ENCODE peak calls at places on chromosome 16, in five cellular contexts. S, L, E, K and B are unnamed samples. For H3K4me1, the result is how much of the 10 kb centered on the place peaks cover.

GRCh38 chr16:68290455-68290854 is 20.3 kb downstream of the SLC7A6OS start:
- DNase-seq in S (no peak), L (no peak), E (no peak), K (no peak), B (no peak)

GRCh38 chr16:14071576-14072271 is 605 bp downstream of the MRTFB start:
- DNase-seq in S (no peak), L (peak), E (peak), K (no peak), B (no peak)

GRCh38 chr16:89575247-89576172 is at the start of gene CPNE7:
- DNase-seq in S (no peak), L (peak), E (no peak), K (no peak), B (no peak)

GRCh38 chr16:69150146-69150865 is 17.9 kb downstream of the UTP4 start:
- DNase-seq in S (peak), L (peak), E (peak), K (no peak), B (peak)

GRCh38 chr16:81921873-81922584 is 89.2 kb downstream of the SDR42E1 start:
- DNase-seq in S (no peak), L (no peak), E (no peak), K (no peak), B (no peak)

GRCh38 chr16:3732171-3732570 is 14.8 kb upstream of the TRAP1 start:
- DNase-seq in S (no peak), L (no peak), E (no peak), K (peak), B (no peak)

GRCh38 chr16:68993885-68994284 is 111.6 kb upstream of the HAS3 start:
- DNase-seq in S (no peak), L (peak), E (no peak), K (no peak), B (no peak)

GRCh38 chr16:27620533-27620932 is 70.6 kb downstream of the KATNIP start:
- DNase-seq in S (no peak), L (no peak), E (no peak), K (no peak), B (no peak)

GRCh38 chr16:3026003-3026378 is 2.2 kb downstream of the THOC6 start:
- DNase-seq in S (no peak), L (no peak), E (no peak), K (no peak), B (no peak)

GRCh38 chr16:8798174-8798527 is 512 bp downstream of the PMM2 start:
- DNase-seq in S (no peak), L (no peak), E (no peak), K (no peak), B (no peak)

GRCh38 chr16:23365602-23366240 is 63.6 kb downstream of the SCNN1B start:
- DNase-seq in S (no peak), L (no peak), E (no peak), K (no peak), B (no peak)

GRCh38 chr16:86345521-86345920 is 164.8 kb upstream of the FOXF1 start:
- DNase-seq in S (no peak), L (no peak), E (no peak), K (no peak), B (no peak)

GRCh38 chr16:15606521-15607220 is 36.3 kb downstream of the MARF1 start:
- DNase-seq in S (no peak), L (no peak), E (no peak), K (no peak), B (no peak)

DNA sequence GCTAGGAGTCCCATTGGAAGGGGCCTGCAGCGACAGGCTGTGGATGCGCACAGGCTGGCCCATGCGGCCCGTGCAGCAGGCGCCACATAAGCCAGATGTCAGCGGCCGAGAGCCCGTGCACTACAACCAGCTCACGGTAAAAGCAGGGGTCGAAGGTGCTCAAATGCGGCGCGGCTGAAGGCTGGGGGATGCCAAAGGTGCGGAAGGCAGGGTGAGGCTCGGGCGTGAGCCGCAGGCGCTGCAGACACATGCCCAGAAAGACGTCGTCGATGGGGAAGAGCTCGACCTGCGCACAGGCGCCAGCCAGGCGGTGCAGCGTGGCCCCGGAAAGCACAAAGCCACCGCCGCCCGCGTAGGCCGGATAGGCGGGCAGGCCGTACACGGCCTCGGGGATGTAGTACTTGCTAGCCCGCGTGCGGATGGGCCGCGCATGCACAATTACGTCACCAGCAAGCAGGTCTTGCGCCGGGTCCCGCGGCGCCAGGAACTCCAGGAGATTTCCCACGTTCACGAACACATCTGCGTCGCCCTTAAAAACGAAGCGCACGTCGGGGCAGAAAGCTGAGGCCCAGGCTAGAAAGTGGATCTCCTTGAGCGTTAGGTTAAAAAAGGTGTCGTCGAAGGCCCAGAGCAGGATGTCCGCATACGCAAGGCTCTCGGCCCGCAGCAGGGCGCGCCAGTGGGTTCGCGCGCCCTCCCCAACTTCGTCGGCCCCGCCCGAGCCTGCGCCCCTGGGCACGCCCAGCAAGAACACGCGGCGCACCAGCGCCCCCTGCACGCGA is 1.3 kb downstream of the B3GNT9 start:
- DNase-seq in S (no peak), L (no peak), E (no peak), K (no peak), B (no peak)
- H3K4me3 ChIP-seq in S (no peak), L (no peak), E (no peak), K (peak), B (peak)

GRCh38 chr16:11236855-11237254 is 19.1 kb downstream of the SOCS1 start:
- DNase-seq in S (no peak), L (no peak), E (no peak), K (peak), B (no peak)
- H3K27ac ChIP-seq in S (no peak), L (no peak), E (no peak), K (no peak), B (no peak)

GRCh38 chr16:396199-396598 is 800 bp upstream of the NME4 start:
- DNase-seq in S (no peak), L (no peak), E (no peak), K (no peak), B (no peak)
- H3K4me1 ChIP-seq in S (under half), L (under half), E (under half), K (under half), B (under half)

GRCh38 chr16:24609417-24609739 is 70.0 kb downstream of the RBBP6 start:
- DNase-seq in S (no peak), L (no peak), E (no peak), K (no peak), B (no peak)
- H3K4me3 ChIP-seq in S (peak), L (no peak), E (peak), K (no peak), B (no peak)